ENCODE peak calls at places on chromosomes 7 and 10, in ten cellular contexts. X is PC-3, D is cardiac muscle cell, Z is GM12865, N is PC-9, J is cardiac fibroblast, T is fibroblast of the aortic adventitia, U is GM10248, E is MM.1S, F is Calu3. K is an unnamed sample.
A peak's percentile ranks its signal among the peaks of the same experiment; 100 is the strongest.

GRCh38 chr10:14386202-14386593 is 55.5 kb upstream of the FRMD4A start:
- DNase-seq in X (peak; percentile 36), D (no peak), Z (peak; percentile 60), N (peak; percentile 73), J (peak; percentile 94), T (peak; percentile 78), U (no peak), E (peak; percentile 31), F (peak; percentile 16), K (no peak)

GRCh38 chr7:150341263-150342118 is at the start of gene RARRES2:
- DNase-seq in X (no peak), D (peak; percentile 47), Z (no peak), N (no peak), J (peak; percentile 32), T (peak; percentile 16), U (no peak), E (no peak), F (no peak), K (no peak)

GRCh38 chr7:128815289-128815938 is 14.8 kb upstream of the FLNC start:
- DNase-seq in X (no peak), D (no peak), Z (no peak), N (no peak), J (no peak), T (no peak), U (no peak), E (no peak), F (no peak), K (no peak)

GRCh38 chr7:125668321-125668993 is 738.8 kb upstream of the POT1 start:
- DNase-seq in X (no peak), D (no peak), Z (no peak), N (no peak), J (no peak), T (peak; percentile 4), U (no peak), E (no peak), F (no peak), K (no peak)

GRCh38 chr7:16634292-16634738 is 11.2 kb downstream of the ANKMY2 start:
- DNase-seq in X (no peak), D (no peak), Z (no peak), N (no peak), J (no peak), T (peak; percentile 73), U (no peak), E (no peak), F (no peak), K (no peak)

GRCh38 chr10:132139526-132139925 is 47.2 kb upstream of the DPYSL4 start:
- DNase-seq in X (no peak), D (no peak), Z (no peak), N (no peak), J (no peak), T (no peak), U (no peak), E (no peak), F (no peak), K (no peak)

GRCh38 chr7:105738133-105738532 is 138.3 kb downstream of the ATXN7L1 start:
- DNase-seq in X (peak; percentile 10), D (no peak), Z (no peak), N (no peak), J (no peak), T (no peak), U (no peak), E (no peak), F (no peak), K (no peak)

GRCh38 chr10:116427671-116428070 is at the start of gene PNLIPRP3:
- DNase-seq in X (no peak), D (no peak), Z (no peak), N (no peak), J (no peak), T (no peak), U (no peak), E (no peak), F (no peak), K (no peak)

GRCh38 chr10:114623661-114624294 is 34.3 kb downstream of the ABLIM1 start:
- DNase-seq in X (peak; percentile 89), D (no peak), Z (no peak), N (peak; percentile 96), J (peak; percentile 70), T (peak; percentile 79), U (no peak), E (no peak), F (peak; percentile 39), K (no peak)

GRCh38 chr10:114183563-114183962 is 4.4 kb downstream of the TDRD1 start:
- DNase-seq in X (no peak), D (no peak), Z (no peak), N (no peak), J (no peak), T (no peak), U (no peak), E (no peak), F (no peak), K (no peak)

GRCh38 chr7:132518102-132518838 is 58.0 kb downstream of the PLXNA4 start:
- DNase-seq in X (peak; percentile 44), D (no peak), Z (peak; percentile 21), N (no peak), J (peak; percentile 8), T (peak; percentile 8), U (peak; percentile 37), E (no peak), F (peak; percentile 17), K (no peak)

GRCh38 chr10:80168679-80169380 is 36.3 kb downstream of the PLAC9 start:
- DNase-seq in X (peak; percentile 58), D (no peak), Z (peak; percentile 38), N (no peak), J (no peak), T (no peak), U (peak; percentile 72), E (peak; percentile 24), F (peak; percentile 60), K (no peak)

GRCh38 chr10:17836917-17837316 is 27.8 kb downstream of the MRC1 start:
- DNase-seq in X (peak; percentile 46), D (peak; percentile 71), Z (no peak), N (no peak), J (peak; percentile 56), T (peak; percentile 88), U (no peak), E (no peak), F (peak; percentile 25), K (no peak)

GRCh38 chr7:19351756-19352155 is 206.5 kb upstream of the FERD3L start:
- DNase-seq in X (no peak), D (no peak), Z (no peak), N (no peak), J (no peak), T (no peak), U (no peak), E (no peak), F (no peak), K (no peak)

GRCh38 chr7:39016609-39017008 is 38.9 kb downstream of the POU6F2 start:
- DNase-seq in X (peak; percentile 32), D (no peak), Z (no peak), N (peak; percentile 53), J (no peak), T (no peak), U (no peak), E (no peak), F (peak; percentile 87), K (peak; percentile 38)

GRCh38 chr10:87850742-87851205 is 12.6 kb downstream of the KLLN start:
- DNase-seq in X (peak; percentile 55), D (peak; percentile 81), Z (peak; percentile 64), N (peak; percentile 44), J (peak; percentile 77), T (peak; percentile 77), U (peak; percentile 46), E (peak; percentile 60), F (peak; percentile 38), K (no peak)

GRCh38 chr7:28155019-28155660 is 25.5 kb downstream of the JAZF1 start:
- DNase-seq in X (peak; percentile 19), D (no peak), Z (peak; percentile 65), N (no peak), J (peak; percentile 29), T (no peak), U (peak; percentile 43), E (peak; percentile 73), F (no peak), K (no peak)

GRCh38 chr10:22849077-22849810 is 78.6 kb upstream of the ARMC3 start:
- DNase-seq in X (no peak), D (no peak), Z (no peak), N (no peak), J (peak; percentile 64), T (peak; percentile 55), U (no peak), E (no peak), F (peak; percentile 52), K (no peak)

GRCh38 chr7:31814187-31814586 is 127.2 kb downstream of the PPP1R17 start:
- DNase-seq in X (peak; percentile 72), D (peak; percentile 20), Z (peak; percentile 9), N (no peak), J (peak; percentile 31), T (peak; percentile 39), U (no peak), E (no peak), F (peak; percentile 69), K (no peak)

GRCh38 chr7:20784311-20785210 is 2.1 kb downstream of the SP8 start:
- DNase-seq in X (peak; percentile 69), D (peak; percentile 44), Z (no peak), N (no peak), J (no peak), T (no peak), U (peak; percentile 41), E (no peak), F (peak; percentile 58), K (no peak)
- TF ChIP-seq CTCF in X (peak; percentile 48), D (no peak), Z (no peak), N (no peak), J (no peak), T (no peak), U (no peak), E (no peak), F (no peak), K (no peak)

GRCh38 chr7:155874411-155874810 is 62.1 kb upstream of the SHH start:
- DNase-seq in X (no peak), D (no peak), Z (no peak), N (no peak), J (no peak), T (no peak), U (no peak), E (no peak), F (no peak), K (no peak)
- TF ChIP-seq CTCF in X (no peak), D (no peak), Z (no peak), N (no peak), J (no peak), T (no peak), U (no peak), E (no peak), F (no peak), K (no peak)

DNA sequence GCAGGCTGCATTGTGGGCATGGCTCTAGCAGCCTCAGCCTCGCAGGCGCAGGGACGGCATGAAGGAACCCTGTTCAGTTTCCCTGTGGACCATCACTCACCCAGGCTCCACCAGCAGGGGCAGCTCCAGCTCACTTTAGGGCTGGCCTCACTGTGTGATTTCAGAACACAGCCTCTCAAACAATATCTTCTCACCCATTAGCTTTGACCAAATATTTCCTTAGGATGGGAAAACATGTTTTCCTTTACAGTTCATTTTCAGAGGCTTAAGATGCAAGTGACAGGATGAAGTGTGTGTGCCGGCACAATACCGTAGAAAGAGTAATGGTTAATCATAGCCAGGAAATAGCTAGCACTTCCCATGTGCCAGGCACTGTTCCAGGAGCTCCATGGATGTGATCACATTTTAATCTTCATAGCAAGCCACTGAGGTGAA is 58.2 kb downstream of the LANCL2 start:
- DNase-seq in X (no peak), D (no peak), Z (no peak), N (no peak), J (peak; percentile 61), T (peak; percentile 50), U (no peak), E (no peak), F (no peak), K (no peak)
- TF ChIP-seq CTCF in X (no peak), D (peak; percentile 39), Z (no peak), N (no peak), J (peak; percentile 50), T (peak; percentile 47), U (no peak), E (no peak), F (no peak), K (no peak)

GRCh38 chr10:29634764-29635625 is at the start of gene SVIL:
- DNase-seq in X (peak; percentile 33), D (peak; percentile 96), Z (no peak), N (no peak), J (peak; percentile 90), T (peak; percentile 81), U (no peak), E (no peak), F (no peak), K (no peak)
- TF ChIP-seq CTCF in X (no peak), D (no peak), Z (no peak), N (no peak), J (no peak), T (peak; percentile 13), U (no peak), E (no peak), F (no peak), K (no peak)